ENCODE peak calls at places on chromosomes 4 and X, in six cellular contexts. One of them, this sample, is unnamed.

GRCh38 chr4:56655627-56656345 is 25.3 kb downstream of the HOPX start:
- DNase-seq in K562: no peak
- DNase-seq in HepG2: no peak
- DNase-seq in GM12891: peak
- DNase-seq in H1: peak
- DNase-seq in GM12878: no peak
- DNase-seq in this sample: peak

GRCh38 chr4:40579983-40580382 is 49.7 kb downstream of the RBM47 start:
- DNase-seq in K562: no peak
- DNase-seq in HepG2: no peak
- DNase-seq in GM12891: no peak
- DNase-seq in H1: no peak
- DNase-seq in GM12878: no peak
- DNase-seq in this sample: no peak

GRCh38 chr4:93710101-93710846 is 118.3 kb upstream of the ATOH1 start:
- DNase-seq in K562: no peak
- DNase-seq in HepG2: peak
- DNase-seq in GM12891: no peak
- DNase-seq in H1: no peak
- DNase-seq in GM12878: peak
- DNase-seq in this sample: no peak

GRCh38 chr4:124199755-124200154 is 512.8 kb downstream of the ANKRD50 start:
- DNase-seq in K562: no peak
- DNase-seq in HepG2: no peak
- DNase-seq in GM12891: no peak
- DNase-seq in H1: no peak
- DNase-seq in GM12878: no peak
- DNase-seq in this sample: no peak

GRCh38 chr4:153555730-153556440 is 89.7 kb downstream of the TMEM131L start:
- DNase-seq in K562: no peak
- DNase-seq in HepG2: peak
- DNase-seq in GM12891: no peak
- DNase-seq in H1: no peak
- DNase-seq in GM12878: no peak
- DNase-seq in this sample: no peak

GRCh38 chr4:43066415-43066814 is 173.9 kb downstream of the GRXCR1 start:
- DNase-seq in K562: no peak
- DNase-seq in HepG2: no peak
- DNase-seq in GM12891: no peak
- DNase-seq in H1: no peak
- DNase-seq in GM12878: no peak
- DNase-seq in this sample: no peak

GRCh38 chrX:69289046-69289838 is 124.0 kb upstream of the PJA1 start:
- DNase-seq in K562: no peak
- DNase-seq in HepG2: no peak
- DNase-seq in GM12891: no peak
- DNase-seq in H1: no peak
- DNase-seq in GM12878: no peak
- DNase-seq in this sample: no peak

GRCh38 chrX:110741213-110741796 is 54.3 kb downstream of the CHRDL1 start:
- DNase-seq in K562: no peak
- DNase-seq in HepG2: no peak
- DNase-seq in GM12891: no peak
- DNase-seq in H1: no peak
- DNase-seq in GM12878: no peak
- DNase-seq in this sample: no peak

GRCh38 chr4:170675568-170676262 is 586.0 kb upstream of the AADAT start:
- DNase-seq in K562: no peak
- DNase-seq in HepG2: no peak
- DNase-seq in GM12891: no peak
- DNase-seq in H1: no peak
- DNase-seq in GM12878: no peak
- DNase-seq in this sample: no peak

GRCh38 chr4:168183717-168184571 is 91.6 kb downstream of the ANXA10 start:
- DNase-seq in K562: peak
- DNase-seq in HepG2: peak
- DNase-seq in GM12891: no peak
- DNase-seq in H1: no peak
- DNase-seq in GM12878: peak
- DNase-seq in this sample: no peak

GRCh38 chr4:8291701-8292387 is 22.3 kb downstream of the HTRA3 start:
- DNase-seq in K562: no peak
- DNase-seq in HepG2: no peak
- DNase-seq in GM12891: no peak
- DNase-seq in H1: no peak
- DNase-seq in GM12878: no peak
- DNase-seq in this sample: no peak

GRCh38 chr4:62431513-62431912 is 1231.4 kb downstream of the ADGRL3 start:
- DNase-seq in K562: no peak
- DNase-seq in HepG2: no peak
- DNase-seq in GM12891: no peak
- DNase-seq in H1: no peak
- DNase-seq in GM12878: no peak
- DNase-seq in this sample: no peak

GRCh38 chrX:103614999-103615398 is 7.2 kb downstream of the TCEAL3 start:
- DNase-seq in K562: no peak
- DNase-seq in HepG2: no peak
- DNase-seq in GM12891: no peak
- DNase-seq in H1: no peak
- DNase-seq in GM12878: no peak
- DNase-seq in this sample: no peak

GRCh38 chrX:109735241-109735744 is 2.2 kb upstream of the ACSL4 start:
- DNase-seq in K562: no peak
- DNase-seq in HepG2: no peak
- DNase-seq in GM12891: no peak
- DNase-seq in H1: no peak
- DNase-seq in GM12878: no peak
- DNase-seq in this sample: no peak

GRCh38 chrX:109733658-109734022 is 583 bp upstream of the ACSL4 start:
- DNase-seq in K562: no peak
- DNase-seq in HepG2: no peak
- DNase-seq in GM12891: no peak
- DNase-seq in H1: no peak
- DNase-seq in GM12878: no peak
- DNase-seq in this sample: no peak

GRCh38 chrX:109732319-109732779 is 708 bp downstream of the ACSL4 start:
- DNase-seq in K562: peak
- DNase-seq in HepG2: no peak
- DNase-seq in GM12891: peak
- DNase-seq in H1: peak
- DNase-seq in GM12878: no peak
- DNase-seq in this sample: no peak

DNA sequence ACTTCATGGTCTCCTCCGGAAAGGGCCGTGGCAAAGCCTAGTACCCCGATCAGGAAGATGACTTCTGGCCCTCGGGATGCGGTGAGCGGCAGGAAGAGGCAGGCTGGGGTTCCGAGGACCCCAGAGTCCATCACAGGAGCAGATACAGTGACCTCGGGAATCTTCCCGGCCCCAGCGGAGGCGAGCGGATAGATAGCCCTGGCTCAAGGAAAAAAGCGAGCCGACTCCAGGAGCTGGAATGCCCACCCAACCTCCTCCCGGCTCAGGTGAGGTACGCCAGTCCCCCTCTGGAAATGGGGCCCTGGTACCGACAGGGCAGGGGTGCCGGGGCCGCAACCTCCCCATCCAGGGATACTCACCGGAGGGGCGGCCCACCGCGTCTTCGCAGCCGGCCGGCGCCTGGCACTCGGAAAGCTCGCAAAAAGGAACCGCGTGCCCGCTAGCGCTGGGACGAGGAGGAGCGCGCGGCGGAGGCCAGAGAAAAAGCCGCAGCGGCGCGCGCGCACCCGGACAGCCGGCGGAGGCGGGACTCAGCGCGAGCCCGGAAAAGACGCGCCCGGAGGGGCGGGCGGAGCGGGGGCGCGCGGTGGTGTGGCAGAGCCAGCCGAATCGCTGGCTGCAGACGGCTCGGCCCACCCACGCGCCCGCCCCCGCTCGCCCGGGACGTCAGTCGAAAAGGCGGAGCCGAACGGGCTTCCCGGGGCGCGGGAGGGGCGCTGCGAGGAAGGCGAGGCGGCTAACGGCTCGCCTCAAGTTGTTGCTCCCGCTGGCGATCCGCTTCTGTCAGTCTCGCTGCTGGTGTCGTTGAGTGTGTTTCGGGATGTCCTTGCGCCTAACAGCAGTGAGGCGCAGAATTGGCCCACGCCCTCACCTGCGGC is at the start of gene ACSL4:
- DNase-seq in K562: peak
- DNase-seq in HepG2: peak
- DNase-seq in GM12891: peak
- DNase-seq in H1: peak
- DNase-seq in GM12878: no peak
- DNase-seq in this sample: peak
- TF ChIP-seq POLR2A in K562: peak
- TF ChIP-seq POLR2A in HepG2: peak
- TF ChIP-seq POLR2A in GM12891: peak
- TF ChIP-seq POLR2A in H1: no peak
- TF ChIP-seq POLR2A in GM12878: peak
- TF ChIP-seq POLR2A in this sample: peak

DNA sequence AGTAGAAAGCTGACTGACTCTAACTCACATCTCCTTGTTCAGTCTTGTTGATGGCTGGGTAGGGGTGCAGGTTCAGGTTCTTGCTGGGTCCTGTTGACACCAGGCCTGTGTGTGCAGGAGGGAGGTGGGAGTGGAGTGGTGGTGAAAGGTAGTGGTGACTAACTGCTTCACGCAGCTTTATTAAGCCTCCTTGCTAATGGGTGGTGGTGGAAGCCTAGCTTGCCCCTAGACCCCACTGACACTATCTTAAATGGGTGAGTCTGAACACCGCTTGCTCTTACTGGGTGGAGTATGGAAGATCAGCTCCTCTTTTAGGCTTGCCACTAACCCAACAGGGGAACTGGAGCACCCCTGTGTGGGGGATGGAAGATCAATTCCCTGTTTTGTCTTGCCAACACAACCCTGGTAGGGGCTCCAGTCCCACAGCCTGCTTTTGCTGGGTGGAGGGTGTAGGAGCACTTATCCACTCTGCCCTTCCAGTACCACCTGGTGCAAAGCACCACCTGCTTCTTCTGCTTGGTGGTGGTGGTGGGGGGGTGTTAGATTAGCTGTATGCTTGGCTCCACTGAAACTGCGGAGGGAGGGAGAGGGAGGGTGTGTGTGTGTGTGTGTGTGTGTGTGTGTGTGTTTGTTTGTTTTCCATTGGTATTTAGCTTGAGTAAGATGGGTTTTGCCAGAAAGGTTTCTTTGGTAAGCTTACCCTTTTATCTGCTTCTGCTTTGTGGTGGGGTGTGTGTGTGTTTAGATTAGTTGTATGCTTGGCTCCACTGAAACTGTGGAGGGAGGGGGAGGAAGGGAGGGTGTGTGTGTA is 25.6 kb downstream of the KDM6A start:
- DNase-seq in K562: peak
- DNase-seq in HepG2: peak
- DNase-seq in GM12891: no peak
- DNase-seq in H1: peak
- DNase-seq in GM12878: no peak
- DNase-seq in this sample: no peak
- TF ChIP-seq TAF1 in K562: no peak
- TF ChIP-seq TAF1 in HepG2: no peak
- TF ChIP-seq TAF1 in GM12891: no peak
- TF ChIP-seq TAF1 in H1: no peak
- TF ChIP-seq TAF1 in GM12878: no peak
- TF ChIP-seq TAF1 in this sample: no peak

GRCh38 chr4:154658680-154659402 is 46.4 kb upstream of the FGG start:
- DNase-seq in K562: no peak
- DNase-seq in HepG2: peak
- DNase-seq in GM12891: no peak
- DNase-seq in H1: no peak
- DNase-seq in GM12878: no peak
- DNase-seq in this sample: no peak

DNA sequence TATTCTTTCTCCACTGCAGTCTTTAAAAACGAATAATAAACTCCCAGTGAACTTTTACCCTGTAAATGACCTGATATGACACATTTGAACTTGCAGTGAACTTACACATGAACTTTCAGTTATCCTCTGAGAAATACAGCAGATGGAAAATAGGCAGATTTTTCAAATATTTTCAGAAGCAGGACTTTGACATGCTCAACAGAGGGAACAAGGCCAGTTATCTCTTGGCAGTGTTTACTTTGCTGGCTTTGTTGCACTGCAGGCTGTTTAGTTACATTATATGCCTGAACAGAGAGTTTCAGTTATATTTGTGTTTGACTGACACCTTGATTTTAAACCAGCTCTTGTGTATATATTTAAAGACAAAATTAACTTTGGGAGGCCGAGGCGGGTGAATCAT is 47.6 kb upstream of the FGG start:
- DNase-seq in K562: no peak
- DNase-seq in HepG2: peak
- DNase-seq in GM12891: no peak
- DNase-seq in H1: no peak
- DNase-seq in GM12878: no peak
- DNase-seq in this sample: no peak
- TF ChIP-seq POLR2AphosphoS5 in K562: no peak
- TF ChIP-seq POLR2AphosphoS5 in HepG2: no peak
- TF ChIP-seq POLR2AphosphoS5 in GM12891: no peak
- TF ChIP-seq POLR2AphosphoS5 in H1: no peak
- TF ChIP-seq POLR2AphosphoS5 in GM12878: no peak
- TF ChIP-seq POLR2AphosphoS5 in this sample: no peak

GRCh38 chrX:13203281-13203680 is 116.6 kb downstream of the ATXN3L start:
- DNase-seq in K562: no peak
- DNase-seq in HepG2: no peak
- DNase-seq in GM12891: no peak
- DNase-seq in H1: no peak
- DNase-seq in GM12878: no peak
- DNase-seq in this sample: no peak

GRCh38 chrX:13197961-13198761 is 121.7 kb downstream of the ATXN3L start:
- DNase-seq in K562: no peak
- DNase-seq in HepG2: no peak
- DNase-seq in GM12891: no peak
- DNase-seq in H1: no peak
- DNase-seq in GM12878: no peak
- DNase-seq in this sample: no peak

GRCh38 chrX:13200398-13200797 is 119.5 kb downstream of the ATXN3L start:
- DNase-seq in K562: no peak
- DNase-seq in HepG2: no peak
- DNase-seq in GM12891: no peak
- DNase-seq in H1: no peak
- DNase-seq in GM12878: no peak
- DNase-seq in this sample: no peak

GRCh38 chrX:13198762-13199064 is 121.1 kb downstream of the ATXN3L start:
- DNase-seq in K562: no peak
- DNase-seq in HepG2: no peak
- DNase-seq in GM12891: no peak
- DNase-seq in H1: no peak
- DNase-seq in GM12878: no peak
- DNase-seq in this sample: no peak

DNA sequence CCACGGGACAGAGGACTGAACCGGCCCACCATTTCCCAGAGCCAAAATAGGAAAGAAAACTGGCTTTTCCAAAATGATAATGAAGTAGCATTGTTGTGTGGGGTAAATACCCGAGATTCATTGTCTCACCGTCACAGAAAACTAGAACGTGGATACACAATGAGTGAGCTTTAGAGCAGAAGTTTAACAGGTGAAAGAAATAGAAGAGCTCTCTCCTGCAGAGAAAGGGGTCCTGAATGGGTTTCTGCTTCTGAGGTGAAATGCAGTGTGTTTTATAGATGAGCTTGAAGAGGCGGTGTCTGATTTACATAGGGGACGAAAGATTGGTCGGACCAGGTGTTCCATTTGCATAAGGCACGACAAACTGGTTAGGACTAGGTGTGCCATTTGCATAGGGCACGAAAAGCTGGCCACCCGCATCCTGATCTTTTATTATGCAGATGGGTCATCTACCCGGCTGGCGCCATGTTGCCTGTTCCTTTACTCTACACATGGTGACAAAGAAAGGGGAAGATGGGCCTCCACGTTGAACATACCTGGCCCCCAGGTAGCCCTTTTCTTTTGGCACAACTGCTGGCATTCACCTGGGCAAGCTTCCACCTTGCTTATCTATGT is 118.1 kb downstream of the ATXN3L start:
- DNase-seq in K562: no peak
- DNase-seq in HepG2: no peak
- DNase-seq in GM12891: no peak
- DNase-seq in H1: peak
- DNase-seq in GM12878: no peak
- DNase-seq in this sample: no peak
- TF ChIP-seq POLR2A in K562: no peak
- TF ChIP-seq POLR2A in HepG2: no peak
- TF ChIP-seq POLR2A in GM12891: no peak
- TF ChIP-seq POLR2A in H1: peak
- TF ChIP-seq POLR2A in GM12878: no peak
- TF ChIP-seq POLR2A in this sample: no peak

This sample was measured in GM12892.